ENCODE peak calls at places on chromosomes 4 and X, in eight cellular contexts. P, B, H, N, W, Z, D and U are unnamed samples.
A peak's percentile ranks its signal among the peaks of the same experiment; 100 is the strongest.

GRCh38 chr4:38673109-38673978 is 9.3 kb downstream of the KLF3 start:
- DNase-seq in P (peak; percentile 71), B (peak; percentile 77), H (peak; percentile 79), N (no peak), W (no peak), Z (peak; percentile 63), D (no peak), U (no peak)

GRCh38 chr4:37890501-37891220 is at the start of gene TBC1D1:
- DNase-seq in P (peak; percentile 24), B (peak; percentile 88), H (peak; percentile 90), N (peak; percentile 38), W (peak; percentile 70), Z (peak; percentile 86), D (peak; percentile 48), U (peak; percentile 17)

GRCh38 chrX:75278991-75279390 is 5.1 kb downstream of the UPRT start:
- DNase-seq in P (no peak), B (no peak), H (no peak), N (no peak), W (no peak), Z (no peak), D (no peak), U (no peak)

GRCh38 chrX:84907324-84907946 is 96.2 kb upstream of the APOOL start:
- DNase-seq in P (peak; percentile 36), B (no peak), H (no peak), N (no peak), W (no peak), Z (no peak), D (peak; percentile 10), U (no peak)

GRCh38 chrX:18360867-18361266 is 6.4 kb upstream of the SCML2 start:
- DNase-seq in P (peak; percentile 68), B (no peak), H (no peak), N (no peak), W (no peak), Z (no peak), D (no peak), U (no peak)

GRCh38 chr4:13527983-13528822 is 16.1 kb downstream of the NKX3-2 start:
- DNase-seq in P (no peak), B (no peak), H (no peak), N (peak; percentile 94), W (no peak), Z (no peak), D (no peak), U (no peak)

GRCh38 chr4:95732061-95732460 is 107.8 kb upstream of the PDHA2 start:
- DNase-seq in P (peak; percentile 68), B (no peak), H (no peak), N (no peak), W (no peak), Z (no peak), D (no peak), U (no peak)

GRCh38 chr4:133000012-133000411 is 149.1 kb upstream of the PCDH10 start:
- DNase-seq in P (no peak), B (no peak), H (no peak), N (no peak), W (no peak), Z (no peak), D (no peak), U (no peak)

GRCh38 chr4:80188457-80188800 is 8.9 kb upstream of the PRDM8 start:
- DNase-seq in P (no peak), B (no peak), H (no peak), N (no peak), W (no peak), Z (no peak), D (no peak), U (no peak)

GRCh38 chrX:77426811-77427210 is 20.4 kb upstream of the FGF16 start:
- DNase-seq in P (peak; percentile 81), B (no peak), H (no peak), N (no peak), W (no peak), Z (no peak), D (no peak), U (no peak)

GRCh38 chr4:109979932-109980717 is 67.4 kb downstream of the EGF start:
- DNase-seq in P (peak; percentile 76), B (no peak), H (no peak), N (no peak), W (no peak), Z (no peak), D (no peak), U (no peak)

GRCh38 chr4:3860061-3860912 is 94.1 kb downstream of the ADRA2C start:
- DNase-seq in P (no peak), B (no peak), H (no peak), N (no peak), W (no peak), Z (peak; percentile 42), D (no peak), U (no peak)

GRCh38 chr4:84718699-84719098 is 135.8 kb downstream of the CDS1 start:
- DNase-seq in P (no peak), B (no peak), H (no peak), N (no peak), W (no peak), Z (no peak), D (no peak), U (no peak)

GRCh38 chr4:1843852-1844251 is 12.1 kb downstream of the LETM1 start:
- DNase-seq in P (no peak), B (peak; percentile 80), H (no peak), N (no peak), W (no peak), Z (no peak), D (no peak), U (no peak)

GRCh38 chr4:54840992-54841768 is 183.4 kb downstream of the KIT start:
- DNase-seq in P (peak; percentile 24), B (no peak), H (no peak), N (no peak), W (no peak), Z (no peak), D (peak; percentile 18), U (no peak)

GRCh38 chr4:149511558-149512298 is 303.9 kb downstream of the IQCM start:
- DNase-seq in P (no peak), B (no peak), H (no peak), N (no peak), W (no peak), Z (no peak), D (no peak), U (no peak)

GRCh38 chrX:48831909-48832291 is 3.5 kb downstream of the PCSK1N start:
- DNase-seq in P (no peak), B (no peak), H (no peak), N (no peak), W (no peak), Z (no peak), D (peak; percentile 64), U (no peak)

GRCh38 chr4:176837176-176837915 is 44.6 kb upstream of the VEGFC start:
- DNase-seq in P (no peak), B (no peak), H (no peak), N (no peak), W (no peak), Z (no peak), D (no peak), U (no peak)

DNA sequence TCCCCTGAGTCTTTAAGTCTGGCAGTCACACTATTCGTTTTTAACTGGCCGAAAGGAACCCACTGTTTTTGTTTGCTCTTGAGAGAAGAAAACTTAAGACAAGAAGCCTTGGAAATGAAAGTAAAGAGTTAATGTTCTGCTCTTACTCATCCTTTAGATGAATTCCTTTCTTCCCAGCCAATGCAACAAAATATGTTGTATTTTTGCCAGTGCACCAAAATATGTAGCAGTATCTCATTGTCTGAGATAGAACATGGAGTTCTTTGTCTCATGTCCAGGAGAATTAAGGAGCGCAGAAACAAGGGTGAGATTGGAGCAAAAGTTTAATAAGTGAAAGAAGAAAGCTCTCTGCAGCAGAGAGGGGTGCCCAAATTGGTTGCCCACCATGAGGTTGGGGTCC is 12.2 kb downstream of the TENT5D start:
- DNase-seq in P (no peak), B (no peak), H (no peak), N (no peak), W (no peak), Z (no peak), D (no peak), U (no peak)
- H3K27ac ChIP-seq in P (no peak overlapping the region), B (no peak overlapping the region), H (no peak overlapping the region), N (no peak overlapping the region), W (no peak overlapping the region), Z (no peak overlapping the region), D (no peak overlapping the region), U (no peak overlapping the region)

DNA sequence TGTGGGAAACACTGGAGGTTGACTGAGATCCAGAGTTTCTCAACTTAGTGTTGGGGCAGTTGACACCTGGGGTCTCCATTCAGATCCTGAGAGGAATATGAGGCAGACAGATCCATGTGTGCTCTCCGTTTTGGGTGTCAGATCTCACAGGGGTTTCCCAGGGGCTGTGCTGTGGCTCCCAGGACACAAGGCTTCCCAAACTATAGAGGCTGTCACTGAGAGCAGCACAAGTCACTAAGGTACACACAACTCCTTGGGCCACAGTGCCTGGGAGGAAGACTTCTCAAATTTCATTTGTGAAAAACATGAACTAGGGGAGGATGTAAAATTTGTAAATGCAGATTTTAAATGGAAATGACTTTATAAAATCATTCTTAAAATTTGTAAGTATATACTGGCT is 363.6 kb downstream of the FBXO8 start:
- DNase-seq in P (no peak), B (no peak), H (no peak), N (no peak), W (no peak), Z (no peak), D (no peak), U (no peak)
- TF ChIP-seq CTCF in P (no peak), B (no peak), H (no peak), N (no peak), W (no peak), Z (no peak), D (no peak), U (no peak)

DNA sequence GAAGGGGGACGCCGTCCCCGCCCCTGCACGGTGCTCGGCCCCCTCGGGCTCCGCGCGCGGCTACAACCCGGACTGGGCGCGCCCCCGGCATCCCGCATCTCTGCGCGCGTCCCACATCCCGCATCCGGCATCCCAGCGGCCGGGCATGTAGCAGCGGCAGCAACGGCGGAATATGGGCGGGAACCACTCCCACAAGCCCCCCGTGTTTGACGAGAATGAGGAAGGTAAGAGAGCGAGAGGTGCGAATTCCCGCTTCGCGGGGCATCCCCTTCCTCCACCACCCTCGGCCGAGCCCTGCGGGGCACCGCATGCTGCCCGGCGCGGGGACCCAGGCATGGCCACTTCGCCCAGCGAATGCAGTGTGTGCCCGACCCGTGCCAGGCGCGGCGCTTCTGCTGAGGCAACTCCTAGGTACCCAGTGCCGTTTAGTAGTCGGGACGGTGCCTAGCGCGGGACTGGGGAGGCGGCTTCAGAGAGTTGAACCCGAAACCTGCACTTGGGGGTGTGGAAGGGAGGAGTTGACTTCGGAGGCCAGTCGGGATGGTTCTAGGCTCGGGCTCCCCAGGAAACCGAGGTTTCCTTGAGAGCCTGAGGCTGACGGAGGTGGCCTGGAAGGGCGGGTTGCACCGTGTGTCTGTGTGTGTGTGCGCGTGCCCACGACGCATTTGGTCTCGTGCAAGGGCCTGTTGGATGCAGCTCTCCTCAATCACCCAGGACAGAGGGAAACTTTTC is 578 bp downstream of the STK32B start:
- DNase-seq in P (no peak), B (no peak), H (peak; percentile 68), N (no peak), W (no peak), Z (peak; percentile 47), D (peak; percentile 56), U (no peak)
- H3K27ac ChIP-seq in P (no peak overlapping the region), B (no peak overlapping the region), H (no peak overlapping the region), N (no peak overlapping the region), W (no peak overlapping the region), Z (no peak overlapping the region), D (no peak overlapping the region), U (no peak overlapping the region)

DNA sequence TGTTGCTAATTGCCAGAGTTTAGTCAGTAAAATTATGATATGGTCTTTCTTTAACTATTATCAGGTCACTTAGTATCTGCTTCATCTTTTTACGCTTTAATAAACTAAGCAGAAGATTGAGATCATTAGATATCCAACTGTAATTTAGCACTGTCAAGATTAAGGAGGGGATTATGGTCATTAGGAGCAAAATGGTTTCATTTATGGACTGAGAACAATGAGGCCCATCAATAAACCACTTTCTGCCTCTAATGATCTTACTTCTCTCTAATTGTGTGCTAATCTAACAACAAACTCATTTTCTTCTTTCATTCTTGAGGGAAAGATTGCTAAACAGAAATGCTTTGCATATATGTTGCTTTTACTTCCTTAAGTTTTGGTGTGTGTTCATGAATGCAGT is 340.4 kb downstream of the RPA4 start:
- DNase-seq in P (no peak), B (no peak), H (no peak), N (no peak), W (no peak), Z (no peak), D (no peak), U (no peak)
- TF ChIP-seq CTCF in P (no peak), B (no peak), H (no peak), N (no peak), W (no peak), Z (no peak), D (no peak), U (no peak)